ENCODE peak calls at places on chromosomes 7 and 10, in four cellular contexts. M is left lung, P is AG04450, D is substantia nigra. U is an unnamed sample.
A peak's percentile ranks its signal among the peaks of the same experiment; 100 is the strongest.

GRCh38 chr7:45446195-45446944 is 127.8 kb upstream of the ADCY1 start:
- DNase-seq in D (no peak), P (no peak), M (no peak), U (no peak)

GRCh38 chr7:125149151-125149550 is 219.5 kb upstream of the POT1 start:
- DNase-seq in P (no peak), D (no peak), M (no peak), U (no peak)

GRCh38 chr7:37251222-37251621 is 197.4 kb downstream of the ELMO1 start:
- DNase-seq in D (no peak), P (no peak), M (no peak), U (no peak)

GRCh38 chr7:50661345-50662058 is 96.3 kb upstream of the DDC start:
- DNase-seq in M (no peak), P (no peak), D (no peak), U (no peak)

GRCh38 chr10:110058215-110058614 is 50.4 kb downstream of the ADD3 start:
- DNase-seq in D (no peak), M (no peak), P (no peak), U (no peak)

GRCh38 chr10:123743441-123744225 is 77.5 kb downstream of the GPR26 start:
- DNase-seq in D (no peak), P (no peak), M (no peak), U (no peak)

GRCh38 chr7:10798044-10798443 is 175.6 kb upstream of the PHF14 start:
- DNase-seq in M (no peak), D (no peak), P (no peak), U (no peak)

GRCh38 chr10:100725041-100725440 is 20.3 kb upstream of the PAX2 start:
- DNase-seq in D (no peak), P (no peak), M (no peak), U (no peak)

GRCh38 chr10:80356563-80356999 is at the start of the genes DYDC1 and DYDC2:
- DNase-seq in P (no peak), M (peak; percentile 89), D (no peak), U (peak; percentile 35)

DNA sequence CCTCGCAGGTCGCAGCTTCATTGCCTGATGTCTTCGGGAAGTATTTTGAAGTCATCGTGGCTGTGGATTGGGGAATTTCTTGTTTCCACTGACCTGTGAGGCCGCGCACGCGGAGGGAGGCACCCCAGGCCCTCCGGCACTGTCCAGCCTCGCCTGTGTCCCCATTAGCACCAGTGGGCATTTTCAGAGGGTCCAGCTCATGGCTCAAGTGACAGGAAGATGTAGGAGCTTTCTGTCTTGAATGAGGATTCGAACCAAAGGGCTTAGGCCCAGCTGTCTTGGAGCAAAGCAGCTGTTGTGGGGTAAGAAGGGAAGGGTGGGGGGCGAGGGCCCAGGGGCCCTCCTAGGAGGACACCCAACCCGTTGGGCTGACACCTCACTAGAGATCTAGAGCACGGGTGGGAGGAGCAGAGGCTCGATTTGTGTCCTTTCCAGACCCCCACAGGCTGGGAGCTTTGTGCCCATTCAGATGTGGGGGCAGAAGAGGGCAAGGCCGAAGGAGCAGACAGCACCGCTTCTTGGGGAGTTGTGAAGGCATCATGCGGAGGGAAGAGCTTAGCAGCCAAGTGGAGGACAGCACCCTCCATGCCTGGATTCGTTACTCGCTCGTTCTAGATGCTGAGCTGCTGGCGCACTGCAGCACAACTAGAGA is 912 bp downstream of the ZNF37A start:
- DNase-seq in P (no peak), M (no peak), D (peak; percentile 13), U (no peak)
- H3K27ac ChIP-seq in P (no peak overlapping the region), M (peak overlapping the region; percentile 75), D (peak overlapping the region; percentile 86), U (peak overlapping the region; percentile 88)

GRCh38 chr10:91597397-91597881 is 35.4 kb downstream of the PPP1R3C start:
- DNase-seq in D (no peak), M (no peak), P (no peak), U (no peak)
- H3K27ac ChIP-seq in D (no peak overlapping the region), M (no peak overlapping the region), P (peak overlapping the region; percentile 58), U (peak overlapping the region; percentile 76)

GRCh38 chr7:21967500-21968099 is 21.9 kb upstream of the CDCA7L start:
- DNase-seq in D (no peak), M (no peak), P (no peak), U (no peak)
- H3K27ac ChIP-seq in D (no peak overlapping the region), M (no peak overlapping the region), P (no peak overlapping the region), U (no peak overlapping the region)

GRCh38 chr10:70494536-70494935 is 16.0 kb downstream of the PALD1 start:
- DNase-seq in M (no peak), P (no peak), D (no peak), U (no peak)

GRCh38 chr10:70494966-70495365 is 16.4 kb downstream of the PALD1 start:
- DNase-seq in M (no peak), P (no peak), D (no peak), U (no peak)

GRCh38 chr10:70497120-70497545 is 18.6 kb downstream of the PALD1 start:
- DNase-seq in D (no peak), P (no peak), M (no peak), U (no peak)

GRCh38 chr10:70496341-70497119 is 18.0 kb downstream of the PALD1 start:
- DNase-seq in M (no peak), P (no peak), D (no peak), U (no peak)

DNA sequence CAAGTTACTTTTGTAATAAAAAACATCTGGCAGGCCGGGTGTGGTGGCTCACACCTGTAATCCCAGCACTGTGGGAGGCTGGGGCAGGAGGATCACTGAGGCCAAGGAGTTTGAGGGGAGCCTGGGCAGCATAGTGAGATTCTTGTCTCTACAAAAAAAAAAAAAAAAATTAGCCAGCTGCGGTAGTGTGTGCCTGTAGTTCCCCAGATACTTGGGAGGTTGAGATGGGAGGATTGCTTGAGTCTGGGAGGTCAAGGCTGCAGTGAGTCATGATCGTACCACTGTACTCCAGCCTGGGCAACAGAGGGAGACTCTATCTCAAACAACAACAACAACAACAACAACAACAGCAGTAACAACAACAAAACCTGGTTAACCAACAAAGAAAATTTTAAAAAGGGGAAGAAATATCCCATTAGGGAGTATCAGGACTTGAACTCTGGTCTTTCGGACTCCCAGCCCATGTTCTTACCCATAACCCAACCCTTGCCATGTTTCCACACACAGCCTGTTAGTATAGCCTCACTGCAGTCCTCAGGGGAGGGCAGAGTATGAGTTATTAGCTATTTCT is 17.2 kb downstream of the PALD1 start:
- DNase-seq in M (no peak), D (no peak), P (no peak), U (no peak)
- H3K27ac ChIP-seq in M (peak overlapping the region; percentile 48), D (peak overlapping the region; percentile 67), P (no peak overlapping the region), U (peak overlapping the region; percentile 82)

U was measured in caudate nucleus.